ENCODE peak calls at places on chromosomes 13 and 19, in six cellular contexts. Q is SK-N-SH, M is HCT116, H is H1, B is HepG2, T is GM12878. O is an unnamed sample.

GRCh38 chr19:10870955-10871603 is at the start of gene CARM1:
- DNase-seq in Q (peak), H (peak), B (peak), T (peak), M (peak), O (peak)

GRCh38 chr19:18291019-18291524 is 9.7 kb upstream of the JUND start:
- DNase-seq in M (no peak), T (no peak), B (no peak), H (no peak), Q (peak), O (no peak)

GRCh38 chr13:90055121-90055520 is 1292.4 kb upstream of the MIR17HG start:
- DNase-seq in H (no peak), Q (no peak), T (no peak), B (no peak), M (peak), O (no peak)

GRCh38 chr13:106651442-106651841 is 83.5 kb upstream of the ARGLU1 start:
- DNase-seq in B (no peak), M (no peak), T (no peak), H (no peak), Q (no peak), O (no peak)

GRCh38 chr19:4379383-4380253 is 20.7 kb downstream of the SH3GL1 start:
- DNase-seq in B (no peak), H (no peak), T (peak), Q (peak), M (no peak), O (no peak)

GRCh38 chr13:101706651-101707050 is 254.2 kb downstream of the ITGBL1 start:
- DNase-seq in T (no peak), B (peak), H (no peak), Q (no peak), M (no peak), O (no peak)

GRCh38 chr19:55005684-55006488 is 32.2 kb downstream of the GP6 start:
- DNase-seq in Q (peak), B (peak), T (peak), H (no peak), M (peak), O (peak)

GRCh38 chr19:30307191-30307974 is 64.8 kb upstream of the ZNF536 start:
- DNase-seq in Q (no peak), H (no peak), M (no peak), B (no peak), T (no peak), O (no peak)

GRCh38 chr13:67155898-67156717 is 74.0 kb downstream of the PCDH9 start:
- DNase-seq in T (no peak), H (no peak), M (no peak), Q (no peak), B (no peak), O (no peak)

GRCh38 chr13:79282508-79282907 is 123.5 kb downstream of the RBM26 start:
- DNase-seq in H (no peak), Q (no peak), T (no peak), B (peak), M (no peak), O (no peak)

GRCh38 chr13:34502621-34503020 is 439.4 kb upstream of the NBEA start:
- DNase-seq in M (no peak), H (no peak), B (no peak), T (no peak), Q (no peak), O (no peak)

GRCh38 chr13:31670831-31671617 is 68.3 kb upstream of the RXFP2 start:
- DNase-seq in B (no peak), M (no peak), Q (peak), T (no peak), H (no peak), O (no peak)

GRCh38 chr19:48398329-48399235 is 5.1 kb downstream of the GRIN2D start:
- DNase-seq in Q (peak), H (peak), B (peak), M (peak), T (no peak), O (no peak)

GRCh38 chr19:28494466-28494865 is 718.5 kb downstream of the UQCRFS1 start:
- DNase-seq in B (no peak), H (no peak), Q (no peak), M (no peak), T (no peak), O (no peak)

GRCh38 chr19:17107546-17108452 is 32.2 kb downstream of the MYO9B start:
- DNase-seq in T (no peak), M (peak), Q (peak), H (no peak), B (peak), O (no peak)

GRCh38 chr13:75647126-75647784 is 11.1 kb downstream of the LMO7 start:
- DNase-seq in T (peak), H (no peak), Q (no peak), B (no peak), M (no peak), O (no peak)

GRCh38 chr19:13639342-13639929 is 124.9 kb upstream of the MRI1 start:
- DNase-seq in Q (no peak), M (no peak), B (no peak), T (no peak), H (no peak), O (no peak)

GRCh38 chr13:67408823-67409222 is 178.7 kb upstream of the PCDH9 start:
- DNase-seq in M (no peak), Q (no peak), H (no peak), T (no peak), B (peak), O (no peak)

GRCh38 chr19:9793051-9793591 is 24.6 kb upstream of the ZNF846 start:
- DNase-seq in B (no peak), Q (no peak), M (no peak), T (no peak), H (no peak), O (no peak)

GRCh38 chr19:38401148-38401547 is 1.7 kb upstream of the FAM98C start:
- DNase-seq in H (no peak), B (peak), Q (no peak), M (no peak), T (no peak), O (no peak)

GRCh38 chr13:62294210-62294609 is 878.6 kb upstream of the PCDH20 start:
- DNase-seq in T (no peak), Q (no peak), H (no peak), M (no peak), B (no peak), O (no peak)

GRCh38 chr19:13784731-13785452 is 10.4 kb upstream of the ZSWIM4 start:
- DNase-seq in T (no peak), M (peak), B (peak), H (peak), Q (peak), O (no peak)

GRCh38 chr13:50123515-50123861 is 108.2 kb downstream of the KCNRG start:
- DNase-seq in T (no peak), M (no peak), H (no peak), Q (no peak), B (no peak), O (no peak)

GRCh38 chr19:18046066-18046718 is 38.2 kb downstream of the ARRDC2 start:
- DNase-seq in M (peak), T (no peak), H (no peak), B (peak), Q (no peak), O (no peak)

GRCh38 chr19:48511800-48512503 is at the start of gene LMTK3:
- DNase-seq in Q (peak), H (peak), B (no peak), M (no peak), T (no peak), O (peak)

GRCh38 chr13:97844151-97844550 is 109.3 kb upstream of the IPO5 start:
- DNase-seq in Q (no peak), B (no peak), T (no peak), H (no peak), M (no peak), O (no peak)

GRCh38 chr13:79519252-79519651 is 38.3 kb downstream of the NDFIP2 start:
- DNase-seq in T (no peak), H (no peak), B (no peak), Q (no peak), M (no peak), O (no peak)

GRCh38 chr19:3586124-3586626 is 897 bp downstream of the GIPC3 start:
- DNase-seq in B (no peak), Q (peak), M (no peak), H (peak), T (no peak), O (no peak)

GRCh38 chr19:5743640-5744039 is 23.2 kb downstream of the CATSPERD start:
- DNase-seq in T (no peak), B (no peak), H (no peak), Q (no peak), M (no peak), O (peak)

GRCh38 chr19:6501740-6502648 is at the start of gene TUBB4A:
- DNase-seq in H (peak), B (no peak), Q (peak), M (no peak), T (no peak), O (peak)

GRCh38 chr13:77239312-77239711 is 87.6 kb downstream of the MYCBP2 start:
- DNase-seq in M (no peak), Q (no peak), B (no peak), T (no peak), H (no peak), O (no peak)
- TF ChIP-seq JUND in M (no peak), Q (no peak), B (no peak), T (no peak), H (no peak), O (no peak)

GRCh38 chr13:29993716-29994488 is 143.5 kb upstream of the UBL3 start:
- DNase-seq in M (no peak), B (no peak), T (no peak), H (no peak), Q (no peak), O (no peak)
- TF ChIP-seq JUND in M (no peak), B (no peak), T (no peak), H (no peak), Q (no peak), O (no peak)

DNA sequence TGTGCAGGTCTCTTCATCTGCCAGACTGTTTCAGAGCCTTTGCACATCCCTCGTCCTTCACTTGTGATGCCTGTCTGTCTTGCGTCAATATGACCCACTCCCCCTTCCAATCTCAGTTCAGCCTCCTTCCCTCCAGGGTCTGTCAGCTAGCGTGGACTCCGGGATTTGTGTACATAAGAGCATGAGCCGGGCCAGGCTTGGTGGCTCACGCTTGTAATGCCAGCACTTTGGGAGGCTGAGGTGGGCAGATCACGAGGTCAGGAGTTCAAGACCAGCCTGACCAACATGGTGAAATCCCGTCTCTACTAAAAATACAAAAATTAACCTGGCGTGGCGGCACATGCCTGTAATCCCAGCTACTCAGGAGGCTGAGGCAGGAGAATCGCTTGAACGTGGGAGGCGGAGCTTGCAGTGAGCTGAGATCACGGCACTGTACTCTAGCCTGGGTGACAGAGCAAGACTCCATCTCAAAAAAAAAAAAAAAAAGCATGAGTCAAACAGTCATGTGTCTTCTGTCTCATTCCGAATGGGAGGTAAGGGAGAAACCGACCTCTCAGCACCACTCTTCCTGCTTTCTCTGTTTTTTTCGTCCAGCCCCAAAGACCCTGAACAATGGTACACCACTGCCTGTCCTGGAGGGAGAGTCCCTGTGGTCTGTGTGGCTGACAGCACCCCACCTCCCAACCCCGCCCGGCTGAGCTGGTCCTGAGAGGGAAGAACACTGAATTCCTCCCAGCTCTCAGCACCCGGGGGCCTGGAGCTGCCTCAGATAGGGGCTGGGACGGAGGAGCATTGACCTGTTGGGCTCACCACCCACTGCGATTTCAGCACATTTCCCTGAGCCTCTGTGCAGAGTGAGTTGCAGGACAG is 2.4 kb upstream of the SIGLEC9 start:
- DNase-seq in Q (no peak), M (no peak), H (no peak), T (no peak), B (no peak), O (no peak)
- TF ChIP-seq JUND in Q (no peak), M (no peak), H (no peak), T (no peak), B (no peak), O (no peak)

GRCh38 chr13:38527140-38527539 is 159.7 kb upstream of the FREM2 start:
- DNase-seq in H (no peak), T (no peak), M (no peak), Q (no peak), B (no peak), O (peak)
- TF ChIP-seq JUND in H (no peak), T (no peak), M (no peak), Q (no peak), B (no peak), O (no peak)

GRCh38 chr19:39969266-39969665 is 1.7 kb upstream of the PSMC4 start:
- DNase-seq in Q (no peak), B (peak), H (no peak), T (no peak), M (no peak), O (no peak)
- TF ChIP-seq JUND in Q (no peak), B (no peak), H (no peak), T (no peak), M (no peak), O (no peak)

DNA sequence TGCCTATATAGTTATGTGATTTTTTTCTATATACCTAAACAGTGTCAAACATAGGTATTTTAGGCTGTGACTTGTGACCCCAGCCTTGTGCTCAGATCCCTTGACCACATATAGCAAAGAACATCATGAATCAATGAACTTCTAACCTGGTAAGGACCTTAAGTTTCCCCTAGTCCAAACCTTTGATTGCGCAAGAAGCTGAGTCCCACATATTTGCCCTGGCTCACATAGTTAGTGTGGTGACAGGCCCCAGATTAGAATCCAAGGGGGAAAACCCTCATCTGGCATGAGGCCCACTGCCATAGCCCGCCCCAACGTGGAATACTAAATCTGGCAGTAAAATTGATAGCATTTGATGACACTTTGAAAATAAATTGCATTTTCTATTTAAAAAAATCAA is 171.8 kb downstream of the MZT1 start:
- DNase-seq in T (no peak), B (no peak), H (no peak), Q (no peak), M (no peak), O (no peak)
- TF ChIP-seq JUND in T (no peak), B (no peak), H (no peak), Q (no peak), M (no peak), O (no peak)

DNA sequence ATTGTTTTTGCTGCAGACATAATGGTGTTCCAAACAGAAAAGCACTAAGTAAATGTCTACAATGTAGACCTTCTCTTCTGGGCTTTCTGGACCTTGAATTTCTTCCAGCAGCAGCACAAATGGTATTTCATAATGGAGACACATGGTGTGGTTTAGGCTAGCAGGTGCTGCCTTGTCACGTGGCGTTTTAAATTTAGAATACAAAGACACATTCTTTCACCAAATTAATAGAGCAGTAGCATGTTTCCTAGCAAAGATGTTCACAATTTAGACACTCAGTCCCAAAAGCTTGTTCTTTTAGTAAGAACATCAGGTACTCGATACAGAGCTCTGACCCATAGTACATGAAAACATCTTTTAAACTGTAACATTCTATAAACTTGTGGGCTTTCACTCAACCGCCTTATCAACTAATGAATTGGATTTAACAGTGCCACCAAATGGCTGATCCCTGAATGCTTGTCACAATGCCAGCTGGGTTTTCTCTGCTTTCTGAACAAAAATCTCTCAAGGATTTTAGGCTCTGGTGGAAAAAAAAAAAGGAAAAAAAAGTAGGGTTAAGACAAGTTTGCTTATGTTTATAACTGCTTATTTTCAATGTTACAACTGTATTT is 290.1 kb downstream of the DCLK1 start:
- DNase-seq in M (no peak), T (no peak), Q (no peak), B (no peak), H (no peak), O (no peak)
- TF ChIP-seq JUND in M (no peak), T (no peak), Q (no peak), B (no peak), H (no peak), O (no peak)

GRCh38 chr13:81639984-81640582 is 1299.2 kb upstream of the SPRY2 start:
- DNase-seq in T (no peak), B (peak), H (peak), Q (peak), M (peak), O (no peak)
- TF ChIP-seq JUND in T (no peak), B (no peak), H (no peak), Q (no peak), M (no peak), O (no peak)

O was measured in T47D.